ENCODE peak calls at places on chromosomes 12 and 14, in five cellular contexts. Q is mesenchymal stem cell, V is H9, W is H1, X is trophoblast cell. F is an unnamed sample.
A peak's percentile ranks its signal among the peaks of the same experiment; 100 is the strongest.

GRCh38 chr12:15562263-15562662 is 226.9 kb downstream of the EPS8 start:
- DNase-seq in V (no peak), Q (no peak), X (no peak), W (no peak), F (no peak)

GRCh38 chr12:122866950-122867607 is 28.8 kb downstream of the VPS37B start:
- DNase-seq in V (no peak), Q (no peak), W (no peak), X (no peak), F (no peak)

GRCh38 chr12:68641138-68641537 is 30.4 kb downstream of the RAP1B start:
- DNase-seq in X (no peak), Q (no peak), W (no peak), V (no peak), F (no peak)

GRCh38 chr12:57842342-57843294 is 3.9 kb downstream of the CTDSP2 start:
- DNase-seq in V (peak; percentile 79), Q (no peak), X (peak; percentile 50), W (no peak), F (no peak)

GRCh38 chr12:77122236-77122635 is 56.9 kb upstream of the E2F7 start:
- DNase-seq in V (no peak), X (peak; percentile 44), W (no peak), Q (peak; percentile 91), F (no peak)

GRCh38 chr12:47985596-47986265 is 18.5 kb downstream of the COL2A1 start:
- DNase-seq in V (no peak), W (no peak), Q (no peak), X (no peak), F (no peak)

GRCh38 chr14:46250113-46250703 is 401.4 kb downstream of the RPL10L start:
- DNase-seq in X (peak; percentile 41), W (no peak), V (no peak), Q (peak; percentile 54), F (no peak)

GRCh38 chr14:93049295-93049694 is 66.4 kb downstream of the ITPK1 start:
- DNase-seq in Q (no peak), W (no peak), V (no peak), X (no peak), F (no peak)

GRCh38 chr14:90624228-90624627 is 192.0 kb downstream of the TTC7B start:
- DNase-seq in X (peak; percentile 75), V (no peak), W (no peak), Q (peak; percentile 83), F (no peak)

GRCh38 chr12:47808049-47808448 is 11.7 kb downstream of the HDAC7 start:
- DNase-seq in W (no peak), X (peak; percentile 41), V (no peak), Q (peak; percentile 84), F (no peak)

GRCh38 chr14:22602853-22603252 is 4.8 kb downstream of the ABHD4 start:
- DNase-seq in X (peak; percentile 25), W (no peak), Q (no peak), V (no peak), F (no peak)

GRCh38 chr12:130465626-130466025 is 127.9 kb downstream of the PIWIL1 start:
- DNase-seq in Q (no peak), W (no peak), V (no peak), X (no peak), F (no peak)

GRCh38 chr14:73008501-73008900 is 18.4 kb downstream of the ZFYVE1 start:
- DNase-seq in Q (peak; percentile 76), W (no peak), X (no peak), V (no peak), F (no peak)
- H4K8ac ChIP-seq in Q (no peak overlapping the region), W (no peak overlapping the region), X (no peak overlapping the region), V (no peak overlapping the region), F (no peak overlapping the region)

GRCh38 chr14:24426912-24427536 is 2.4 kb downstream of the CBLN3 start:
- DNase-seq in W (no peak), X (no peak), V (peak; percentile 77), Q (no peak), F (no peak)
- H2BK12ac ChIP-seq in W (peak overlapping the region; percentile 90), X (no peak overlapping the region), V (no peak overlapping the region), Q (no peak overlapping the region), F (no peak overlapping the region)

GRCh38 chr14:89137514-89138163 is 279.4 kb downstream of the FOXN3 start:
- DNase-seq in V (no peak), X (peak; percentile 18), Q (peak; percentile 85), W (no peak), F (no peak)
- H4K8ac ChIP-seq in V (no peak overlapping the region), X (no peak overlapping the region), Q (peak overlapping the region; percentile 40), W (no peak overlapping the region), F (no peak overlapping the region)

GRCh38 chr12:132056320-132056719 is 87.8 kb downstream of the DDX51 start:
- DNase-seq in X (no peak), W (no peak), V (no peak), Q (no peak), F (no peak)
- H2BK12ac ChIP-seq in X (no peak overlapping the region), W (no peak overlapping the region), V (no peak overlapping the region), Q (no peak overlapping the region), F (no peak overlapping the region)